ENCODE peak calls at places on chromosomes 11 and 22, in eight cellular contexts. P, W, G, F, L, I, T and X are unnamed samples.
A peak's percentile ranks its signal among the peaks of the same experiment; 100 is the strongest.

GRCh38 chr11:64409278-64409677 is 50.3 kb downstream of the RPS6KA4 start:
- DNase-seq in T (no peak), W (no peak), L (no peak), P (peak; percentile 38), F (no peak), G (no peak), I (no peak), X (no peak)

GRCh38 chr11:8354622-8355417 is 91.1 kb upstream of the LMO1 start:
- DNase-seq in G (no peak), P (no peak), L (no peak), F (no peak), T (no peak), I (no peak), W (peak; percentile 83), X (no peak)

GRCh38 chr11:103926990-103927389 is 109.5 kb upstream of the DDI1 start:
- DNase-seq in G (no peak), I (no peak), P (no peak), L (no peak), T (no peak), F (no peak), W (peak; percentile 74), X (no peak)

GRCh38 chr11:35185696-35186095 is 46.7 kb downstream of the CD44 start:
- DNase-seq in F (no peak), G (no peak), L (no peak), P (no peak), W (peak; percentile 54), I (peak; percentile 63), T (no peak), X (no peak)

GRCh38 chr11:19719960-19720359 is 7.3 kb downstream of the NAV2 start:
- DNase-seq in L (no peak), T (no peak), W (no peak), F (no peak), G (no peak), I (no peak), P (no peak), X (no peak)

GRCh38 chr11:11230802-11231562 is 122.1 kb downstream of the CSNK2A3 start:
- DNase-seq in T (no peak), P (peak; percentile 82), I (no peak), L (no peak), W (peak; percentile 65), F (no peak), G (no peak), X (no peak)

GRCh38 chr22:43421914-43422615 is 10.3 kb downstream of the MPPED1 start:
- DNase-seq in G (no peak), T (no peak), P (no peak), L (no peak), W (no peak), I (no peak), F (no peak), X (no peak)

GRCh38 chr11:113926273-113927183 is 21.9 kb downstream of the HTR3B start:
- DNase-seq in F (no peak), P (no peak), I (no peak), T (no peak), G (no peak), L (no peak), W (no peak), X (no peak)

GRCh38 chr22:40512426-40513136 is 123.9 kb downstream of the MRTFA start:
- DNase-seq in F (peak; percentile 48), W (no peak), G (no peak), I (peak; percentile 99), P (no peak), T (peak; percentile 71), L (no peak), X (no peak)

GRCh38 chr11:3109434-3109833 is 52.2 kb upstream of the CARS1 start:
- DNase-seq in F (peak; percentile 9), P (no peak), L (no peak), T (peak; percentile 8), G (no peak), I (no peak), W (no peak), X (no peak)

GRCh38 chr11:47514825-47515647 is 37.9 kb downstream of the CELF1 start:
- DNase-seq in W (no peak), I (peak; percentile 95), G (no peak), F (no peak), L (no peak), P (peak; percentile 51), T (no peak), X (no peak)

GRCh38 chr11:19557720-19558140 is 154.9 kb upstream of the NAV2 start:
- DNase-seq in L (peak; percentile 81), I (peak; percentile 70), F (peak; percentile 67), T (peak; percentile 77), G (peak; percentile 81), P (peak; percentile 96), W (peak; percentile 89), X (peak; percentile 45)

GRCh38 chr22:37499006-37499707 is 13.0 kb upstream of the MFNG start:
- DNase-seq in L (no peak), P (no peak), G (no peak), W (no peak), I (no peak), T (no peak), F (no peak), X (no peak)

GRCh38 chr11:27696961-27697360 is 3.3 kb downstream of the BDNF start:
- DNase-seq in P (no peak), T (no peak), W (no peak), G (no peak), L (no peak), F (no peak), I (peak; percentile 85), X (no peak)

GRCh38 chr22:44646668-44647067 is 55.3 kb upstream of the PRR5 start:
- DNase-seq in G (no peak), F (no peak), W (no peak), L (no peak), T (no peak), P (no peak), I (no peak), X (no peak)

GRCh38 chr11:18171377-18172000 is 1.1 kb upstream of the MRGPRX4 start:
- DNase-seq in G (no peak), T (no peak), L (no peak), W (peak; percentile 73), F (no peak), P (peak; percentile 71), I (no peak), X (no peak)

GRCh38 chr11:111001986-111002616 is 243.4 kb upstream of the POU2AF2 start:
- DNase-seq in P (no peak), W (no peak), T (no peak), L (no peak), I (peak; percentile 95), G (no peak), F (peak; percentile 26), X (no peak)

GRCh38 chr22:27802389-27803079 is 978 bp upstream of the MN1 start:
- DNase-seq in L (no peak), W (no peak), F (no peak), I (no peak), P (no peak), T (peak; percentile 21), G (no peak), X (no peak)
- H3K27ac ChIP-seq in L (peak overlapping the region; percentile 95), W (no peak overlapping the region), F (peak overlapping the region; percentile 92), I (peak overlapping the region; percentile 76), P (no peak overlapping the region), T (peak overlapping the region; percentile 71), G (peak overlapping the region; percentile 71), X (peak overlapping the region; percentile 78)

DNA sequence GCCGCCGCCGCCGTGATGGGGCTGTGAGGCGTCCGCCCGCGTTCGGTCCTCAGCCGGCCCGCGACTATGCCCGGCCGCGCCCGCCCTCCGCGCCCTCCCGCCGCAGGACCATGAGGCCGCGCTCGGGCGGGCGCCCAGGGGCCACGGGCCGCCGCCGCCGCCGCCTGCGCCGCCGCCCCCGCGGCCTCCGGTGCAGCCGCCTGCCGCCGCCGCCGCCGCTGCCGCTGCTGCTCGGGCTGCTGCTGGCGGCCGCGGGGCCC is 215 bp downstream of the ZNRF3 start:
- DNase-seq in I (no peak), L (no peak), G (no peak), T (no peak), W (no peak), F (no peak), P (no peak), X (no peak)
- H3K27ac ChIP-seq in I (peak overlapping the region; percentile 63), L (peak overlapping the region; percentile 74), G (peak overlapping the region; percentile 58), T (peak overlapping the region; percentile 53), W (no peak overlapping the region), F (peak overlapping the region; percentile 73), P (no peak overlapping the region), X (no peak overlapping the region)

DNA sequence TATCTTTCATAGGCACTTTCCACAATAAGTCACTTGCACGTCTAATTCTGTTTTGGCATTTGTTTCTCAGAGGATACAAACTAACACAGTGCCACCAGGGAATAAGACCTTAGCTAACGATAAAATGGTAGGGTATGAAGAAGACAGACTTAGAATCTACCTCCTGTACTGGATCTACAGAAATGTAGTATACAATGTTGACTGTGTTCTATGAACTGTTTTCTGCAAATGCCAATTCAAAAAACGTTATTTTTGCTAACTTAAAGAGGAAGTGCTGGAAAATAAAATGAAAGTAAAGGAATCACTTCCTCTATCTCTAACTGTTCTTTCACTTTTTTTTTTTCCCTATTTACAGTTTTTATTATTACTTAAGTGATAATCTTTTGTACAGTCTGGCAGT is 17.8 kb upstream of the PDE3B start:
- DNase-seq in I (no peak), L (no peak), F (no peak), G (no peak), T (no peak), W (no peak), P (no peak), X (no peak)
- H3K27ac ChIP-seq in I (no peak overlapping the region), L (no peak overlapping the region), F (no peak overlapping the region), G (no peak overlapping the region), T (no peak overlapping the region), W (no peak overlapping the region), P (no peak overlapping the region), X (no peak overlapping the region)

GRCh38 chr11:86918943-86919342 is 36.3 kb downstream of the FZD4 start:
- DNase-seq in L (no peak), W (no peak), I (no peak), P (no peak), G (no peak), T (no peak), F (no peak), X (no peak)
- H3K27ac ChIP-seq in L (peak overlapping the region; percentile 57), W (peak overlapping the region; percentile 31), I (peak overlapping the region; percentile 19), P (no peak overlapping the region), G (no peak overlapping the region), T (no peak overlapping the region), F (peak overlapping the region; percentile 65), X (peak overlapping the region; percentile 88)

GRCh38 chr22:48299801-48300200 is 1527.9 kb downstream of the BRD1 start:
- DNase-seq in I (no peak), G (no peak), T (no peak), F (no peak), W (peak; percentile 1), P (no peak), L (no peak), X (no peak)
- H3K27ac ChIP-seq in I (no peak overlapping the region), G (no peak overlapping the region), T (no peak overlapping the region), F (no peak overlapping the region), W (no peak overlapping the region), P (no peak overlapping the region), L (no peak overlapping the region), X (no peak overlapping the region)